ENCODE peak calls at places on chromosomes 12 and 14, in seven cellular contexts. C is foreskin fibroblast; M is HepG2; S is GM13977; U is CD8-positive, alpha-beta T cell; X is tibial nerve; R is AG04449. L is an unnamed sample.

GRCh38 chr14:53932966-53933365 is 23.7 kb downstream of the BMP4 start:
- DNase-seq in C (no peak), M (no peak), S (no peak), U (no peak), X (no peak), R (no peak), L (no peak)

GRCh38 chr14:65164068-65164824 is 61.9 kb upstream of the MAX start:
- DNase-seq in C (peak), M (peak), S (peak), U (no peak), X (peak), R (no peak), L (peak)

GRCh38 chr14:30708157-30708556 is 86.0 kb downstream of the SCFD1 start:
- DNase-seq in C (no peak), M (peak), S (no peak), U (no peak), X (no peak), R (no peak), L (no peak)

GRCh38 chr12:115194448-115194847 is 510.5 kb upstream of the TBX3 start:
- DNase-seq in C (no peak), M (no peak), S (no peak), U (no peak), X (no peak), R (no peak), L (no peak)

GRCh38 chr12:103924761-103925641 is 5.2 kb upstream of the HSP90B1 start:
- DNase-seq in C (peak), M (no peak), S (peak), U (no peak), X (no peak), R (peak), L (peak)

GRCh38 chr12:114512351-114512750 is 106.4 kb upstream of the TBX5 start:
- DNase-seq in C (no peak), M (peak), S (no peak), U (no peak), X (no peak), R (no peak), L (no peak)

GRCh38 chr12:51620448-51620847 is 29.4 kb downstream of the SCN8A start:
- DNase-seq in C (no peak), M (no peak), S (no peak), U (no peak), X (no peak), R (peak), L (no peak)

GRCh38 chr14:52277552-52277951 is 10.1 kb downstream of the PTGDR start:
- DNase-seq in C (no peak), M (no peak), S (no peak), U (no peak), X (no peak), R (no peak), L (no peak)

GRCh38 chr12:96156211-96156610 is 38.0 kb upstream of the ELK3 start:
- DNase-seq in C (no peak), M (no peak), S (no peak), U (no peak), X (no peak), R (no peak), L (no peak)

GRCh38 chr14:34718750-34719304 is 4.4 kb upstream of the CFL2 start:
- DNase-seq in C (peak), M (no peak), S (no peak), U (no peak), X (no peak), R (no peak), L (no peak)

GRCh38 chr14:98177551-98177950 is 1094.4 kb downstream of the BCL11B start:
- DNase-seq in C (no peak), M (no peak), S (no peak), U (no peak), X (no peak), R (no peak), L (no peak)

GRCh38 chr14:92546347-92547053 is 32.9 kb downstream of the RIN3 start:
- DNase-seq in C (peak), M (no peak), S (no peak), U (no peak), X (no peak), R (no peak), L (no peak)

GRCh38 chr12:24539646-24540045 is 409.3 kb downstream of the BCAT1 start:
- DNase-seq in C (no peak), M (no peak), S (no peak), U (no peak), X (no peak), R (no peak), L (no peak)

GRCh38 chr12:109153711-109154434 is 37.5 kb downstream of the ACACB start:
- DNase-seq in C (no peak), M (peak), S (no peak), U (peak), X (no peak), R (no peak), L (no peak)

GRCh38 chr12:90991952-90992465 is 12.8 kb downstream of the EPYC start:
- DNase-seq in C (no peak), M (no peak), S (no peak), U (no peak), X (no peak), R (no peak), L (no peak)

GRCh38 chr12:90995041-90995440 is 9.7 kb downstream of the EPYC start:
- DNase-seq in C (no peak), M (no peak), S (no peak), U (no peak), X (no peak), R (no peak), L (no peak)

GRCh38 chr12:90987520-90987919 is 17.3 kb downstream of the EPYC start:
- DNase-seq in C (no peak), M (no peak), S (no peak), U (no peak), X (no peak), R (no peak), L (no peak)

GRCh38 chr12:90987101-90987500 is 17.7 kb downstream of the EPYC start:
- DNase-seq in C (no peak), M (no peak), S (no peak), U (no peak), X (no peak), R (no peak), L (no peak)

DNA sequence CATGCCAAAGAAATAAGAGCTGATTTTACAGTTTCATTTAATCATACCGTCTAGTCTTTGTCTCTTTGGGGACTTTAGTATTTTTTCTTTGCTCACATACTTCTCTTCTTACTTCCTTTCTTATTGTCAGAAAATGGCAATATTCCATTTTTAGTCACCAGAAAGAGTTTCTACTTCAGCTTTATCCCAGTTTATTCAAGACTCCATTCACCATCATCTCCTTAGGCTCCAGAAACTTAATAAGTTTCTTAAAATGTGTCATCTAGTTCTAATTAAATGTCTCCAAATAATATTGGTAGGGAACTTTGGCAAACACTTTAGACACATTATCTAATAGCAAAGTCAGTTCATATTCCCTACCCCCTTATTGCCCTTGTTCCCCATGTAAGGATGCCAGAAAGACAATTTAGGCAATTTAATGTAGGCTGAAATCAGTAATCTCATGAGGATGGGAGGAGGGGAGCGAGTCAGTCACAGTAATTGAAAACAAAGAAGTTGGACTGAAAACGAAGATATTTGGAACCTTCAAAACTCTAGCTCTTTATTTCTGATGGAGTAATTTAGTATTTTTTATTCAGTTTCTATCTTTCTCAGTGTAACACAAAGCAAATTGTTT is 15.0 kb downstream of the EPYC start:
- DNase-seq in C (no peak), M (no peak), S (no peak), U (no peak), X (no peak), R (no peak), L (no peak)
- TF ChIP-seq CTCF in C (no peak), M (no peak), S (no peak), U (no peak), X (no peak), R (no peak), L (no peak)

GRCh38 chr12:79128956-79129355 is 264.4 kb downstream of the SYT1 start:
- DNase-seq in C (no peak), M (no peak), S (no peak), U (no peak), X (no peak), R (no peak), L (no peak)
- TF ChIP-seq CTCF in C (no peak), M (no peak), S (no peak), U (no peak), X (no peak), R (no peak), L (no peak)

GRCh38 chr12:12503384-12504078 is 59.1 kb downstream of the DUSP16 start:
- DNase-seq in C (no peak), M (no peak), S (no peak), U (no peak), X (no peak), R (no peak), L (peak)
- TF ChIP-seq CTCF in C (no peak), M (peak), S (no peak), U (no peak), X (no peak), R (no peak), L (peak)

DNA sequence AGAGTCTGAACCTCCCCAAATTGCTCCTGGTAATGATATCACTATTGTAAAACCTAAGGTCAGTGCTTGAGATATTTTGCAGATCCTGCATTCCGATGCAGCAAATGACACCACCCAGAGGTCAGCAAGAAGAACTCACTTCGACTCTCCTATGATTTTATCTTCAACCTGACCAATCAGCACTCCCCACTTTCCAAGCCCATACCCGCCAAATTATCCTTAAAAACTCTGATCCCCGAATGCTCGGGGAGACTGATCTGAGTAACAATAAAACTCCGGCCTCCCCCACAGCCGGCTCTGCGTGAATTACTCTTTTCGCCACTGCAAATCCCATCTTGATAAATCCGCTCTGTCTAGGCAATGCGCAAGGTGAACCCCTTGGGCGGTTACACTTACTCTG is 1.2 kb downstream of the NPC2 start:
- DNase-seq in C (peak), M (peak), S (peak), U (no peak), X (no peak), R (no peak), L (no peak)
- TF ChIP-seq CTCF in C (no peak), M (peak), S (peak), U (no peak), X (peak), R (peak), L (peak)